ENCODE peak calls at places on chromosomes 5 and 9, in five cellular contexts. T, B, M, C and Q are unnamed samples.
A peak's percentile ranks its signal among the peaks of the same experiment; 100 is the strongest.

GRCh38 chr9:93211654-93212001 is 27.7 kb downstream of the WNK2 start:
- DNase-seq in T (no peak), B (no peak), M (no peak), C (no peak), Q (no peak)

GRCh38 chr5:151745071-151745705 is 13.2 kb downstream of the ATOX1 start:
- DNase-seq in T (no peak), B (no peak), M (peak; percentile 81), C (no peak), Q (no peak)

GRCh38 chr5:50716134-50716533 is 49.7 kb downstream of the PARP8 start:
- DNase-seq in T (no peak), B (no peak), M (no peak), C (no peak), Q (no peak)

GRCh38 chr9:115694014-115694413 is 459.6 kb upstream of the PAPPA start:
- DNase-seq in T (peak; percentile 85), B (peak; percentile 8), M (peak; percentile 93), C (peak; percentile 52), Q (peak; percentile 49)

GRCh38 chr5:14779975-14780374 is 91.6 kb downstream of the ANKH start:
- DNase-seq in T (no peak), B (no peak), M (no peak), C (no peak), Q (no peak)

GRCh38 chr5:143536364-143536763 is 132.9 kb upstream of the NR3C1 start:
- DNase-seq in T (peak; percentile 68), B (no peak), M (peak; percentile 99), C (no peak), Q (no peak)

GRCh38 chr5:147483961-147484707 is 25.7 kb downstream of the DPYSL3 start:
- DNase-seq in T (no peak), B (no peak), M (peak; percentile 96), C (no peak), Q (no peak)

GRCh38 chr9:112332272-112332671 is 1.1 kb downstream of the PTBP3 start:
- DNase-seq in T (no peak), B (no peak), M (no peak), C (no peak), Q (no peak)

GRCh38 chr5:109853362-109853761 is 163.6 kb downstream of the MAN2A1 start:
- DNase-seq in T (no peak), B (no peak), M (no peak), C (no peak), Q (no peak)

GRCh38 chr5:61450170-61450815 is 118.2 kb downstream of the ZSWIM6 start:
- DNase-seq in T (peak; percentile 77), B (peak; percentile 3), M (peak; percentile 91), C (no peak), Q (no peak)

GRCh38 chr5:129460951-129461815 is 1.1 kb downstream of the ADAMTS19 start:
- DNase-seq in T (peak; percentile 88), B (peak; percentile 49), M (no peak), C (peak; percentile 84), Q (peak; percentile 73)

GRCh38 chr9:86909388-86909787 is 37.9 kb downstream of the GAS1 start:
- DNase-seq in T (no peak), B (no peak), M (peak; percentile 72), C (no peak), Q (no peak)

GRCh38 chr9:115373000-115373709 is 255.2 kb upstream of the TNC start:
- DNase-seq in T (peak; percentile 82), B (no peak), M (peak; percentile 98), C (no peak), Q (no peak)

GRCh38 chr5:90747175-90747574 is 188.6 kb downstream of the ADGRV1 start:
- DNase-seq in T (no peak), B (no peak), M (no peak), C (no peak), Q (no peak)

GRCh38 chr9:98010450-98010849 is 27.3 kb downstream of the ANP32B start:
- DNase-seq in T (peak; percentile 59), B (no peak), M (peak; percentile 64), C (no peak), Q (peak; percentile 48)

GRCh38 chr5:53059281-53059680 is 50.3 kb downstream of the MOCS2 start:
- DNase-seq in T (no peak), B (no peak), M (peak; percentile 22), C (no peak), Q (no peak)

GRCh38 chr5:23450187-23450586 is 57.2 kb upstream of the PRDM9 start:
- DNase-seq in T (no peak), B (no peak), M (no peak), C (no peak), Q (no peak)

GRCh38 chr5:75675779-75676178 is 41.5 kb downstream of the POC5 start:
- DNase-seq in T (no peak), B (no peak), M (no peak), C (no peak), Q (no peak)

GRCh38 chr9:16071400-16071799 is 518.6 kb downstream of the CCDC171 start:
- DNase-seq in T (no peak), B (no peak), M (no peak), C (no peak), Q (no peak)

GRCh38 chr9:4110562-4110961 is 189.3 kb downstream of the GLIS3 start:
- DNase-seq in T (no peak), B (no peak), M (no peak), C (no peak), Q (no peak)

GRCh38 chr5:138601444-138601843 is 26.2 kb upstream of the HSPA9 start:
- DNase-seq in T (no peak), B (no peak), M (peak; percentile 90), C (no peak), Q (no peak)

GRCh38 chr5:138597660-138598400 is 22.6 kb upstream of the HSPA9 start:
- DNase-seq in T (no peak), B (no peak), M (no peak), C (no peak), Q (no peak)

GRCh38 chr5:138594305-138595058 is 19.3 kb upstream of the HSPA9 start:
- DNase-seq in T (no peak), B (no peak), M (no peak), C (no peak), Q (no peak)

GRCh38 chr5:138595396-138595795 is 20.2 kb upstream of the HSPA9 start:
- DNase-seq in T (peak; percentile 46), B (no peak), M (no peak), C (no peak), Q (no peak)

DNA sequence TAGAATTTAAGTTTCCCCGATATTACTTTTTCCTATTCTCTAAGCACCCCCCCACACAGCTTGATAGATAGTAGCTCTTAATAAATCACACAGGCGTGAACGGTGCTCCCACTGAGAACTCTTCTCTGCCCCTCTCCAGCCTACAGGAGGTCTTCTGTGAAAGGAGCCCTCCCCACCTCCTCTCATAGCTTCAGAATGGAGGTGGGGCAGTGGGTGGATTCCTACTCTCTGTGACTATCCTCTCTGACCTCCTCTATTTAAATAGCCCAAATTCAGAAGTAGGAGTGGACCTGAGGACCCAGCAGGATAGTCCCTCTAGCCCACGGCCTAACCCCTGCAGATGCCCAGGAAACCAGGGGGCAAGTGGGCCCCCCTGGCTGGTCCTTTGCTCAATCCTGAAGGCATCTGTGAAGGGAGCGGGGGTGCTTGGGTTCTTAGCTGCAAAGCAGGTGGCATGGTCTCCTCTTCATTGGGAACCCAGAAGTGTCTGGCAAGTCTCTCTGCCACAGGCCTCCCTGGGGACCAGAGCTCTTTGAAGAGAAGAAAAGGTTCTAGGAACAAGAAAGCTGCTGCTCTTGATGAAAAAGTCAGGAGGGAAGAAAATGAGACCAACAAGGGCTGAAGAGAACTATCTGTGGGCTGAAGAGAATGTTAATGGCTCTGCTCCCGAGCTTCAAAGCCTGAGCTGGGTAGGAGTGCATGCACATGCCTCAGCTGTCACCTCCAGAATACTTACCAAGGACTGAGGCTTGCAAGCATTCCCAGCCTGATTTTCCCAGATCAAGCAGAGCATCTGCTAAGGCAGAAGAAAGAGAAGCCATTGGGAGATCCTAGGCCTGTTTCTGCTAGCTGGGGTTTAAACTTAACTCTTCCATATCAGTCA is 21.1 kb upstream of the HSPA9 start:
- DNase-seq in T (no peak), B (no peak), M (no peak), C (no peak), Q (no peak)
- H3K9ac ChIP-seq in T (no peak overlapping the region), B (no peak overlapping the region), M (no peak overlapping the region), C (no peak overlapping the region), Q (no peak overlapping the region)

GRCh38 chr9:37921546-37922300 is 17.8 kb upstream of the SLC25A51 start:
- DNase-seq in T (no peak), B (no peak), M (no peak), C (no peak), Q (no peak)
- H4K8ac ChIP-seq in T (no peak overlapping the region), B (no peak overlapping the region), M (no peak overlapping the region), C (no peak overlapping the region), Q (no peak overlapping the region)

GRCh38 chr9:137666950-137667670 is 48.3 kb downstream of the EHMT1 start:
- DNase-seq in T (peak; percentile 88), B (peak; percentile 62), M (no peak), C (peak; percentile 83), Q (peak; percentile 87)

GRCh38 chr9:137665697-137666504 is 47.1 kb downstream of the EHMT1 start:
- DNase-seq in T (peak; percentile 79), B (no peak), M (no peak), C (no peak), Q (peak; percentile 81)

GRCh38 chr9:137665226-137665625 is 46.4 kb downstream of the EHMT1 start:
- DNase-seq in T (no peak), B (no peak), M (no peak), C (no peak), Q (no peak)

GRCh38 chr9:137668203-137668602 is 49.4 kb downstream of the EHMT1 start:
- DNase-seq in T (no peak), B (no peak), M (no peak), C (no peak), Q (no peak)

DNA sequence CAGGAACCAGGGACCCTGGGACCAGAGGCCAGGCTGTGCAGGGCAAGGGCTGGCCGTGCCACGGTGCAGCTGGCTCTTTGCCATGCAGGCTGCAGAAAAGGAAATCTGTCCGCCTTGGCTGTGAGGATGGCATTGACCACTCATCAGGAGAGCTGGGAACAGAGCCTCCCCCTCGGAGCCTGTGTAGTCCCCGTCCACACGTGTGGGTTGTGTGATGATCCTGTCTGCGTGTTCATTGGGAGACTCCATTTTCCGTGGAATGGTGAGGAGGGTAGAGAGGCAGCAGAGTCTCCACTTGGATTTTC is 47.7 kb downstream of the EHMT1 start:
- DNase-seq in T (no peak), B (no peak), M (no peak), C (no peak), Q (no peak)
- H3K4ac ChIP-seq in T (peak overlapping the region; percentile 49), B (no peak overlapping the region), M (no peak overlapping the region), C (peak overlapping the region; percentile 82), Q (peak overlapping the region; percentile 82)

GRCh38 chr5:103036601-103037000 is 83.3 kb downstream of the GIN1 start:
- DNase-seq in T (no peak), B (no peak), M (no peak), C (no peak), Q (no peak)

GRCh38 chr5:103037673-103038455 is 82.1 kb downstream of the GIN1 start:
- DNase-seq in T (no peak), B (no peak), M (peak; percentile 8), C (no peak), Q (no peak)

GRCh38 chr5:103035701-103036100 is 84.2 kb downstream of the GIN1 start:
- DNase-seq in T (no peak), B (no peak), M (no peak), C (no peak), Q (no peak)

DNA sequence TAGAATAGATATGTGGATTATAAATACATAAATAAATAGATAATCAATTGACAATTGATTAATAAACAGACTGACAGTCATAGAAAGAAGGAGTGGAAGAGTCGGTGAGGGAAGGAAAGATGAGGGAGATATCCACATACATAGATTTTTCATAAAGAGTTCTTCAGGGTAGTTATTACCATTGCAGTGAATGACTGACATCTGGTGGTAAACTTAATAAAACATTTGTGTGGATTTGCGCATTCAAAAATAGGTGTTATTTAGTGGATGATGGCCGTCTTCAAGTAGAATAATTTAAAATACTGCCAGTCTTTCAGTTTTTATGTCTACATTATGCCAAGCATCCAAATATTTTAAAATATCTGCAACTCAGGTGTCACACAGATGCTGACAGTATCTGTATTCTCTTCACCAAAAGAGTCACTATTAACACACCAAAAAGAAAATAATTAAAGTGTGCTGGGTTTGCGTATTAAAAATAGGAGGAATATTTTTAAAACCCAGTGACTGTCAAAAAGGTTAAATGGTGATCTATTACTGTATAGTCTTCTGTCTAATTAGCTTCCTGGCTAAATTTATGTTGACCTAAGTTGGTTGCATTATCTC is 78.8 kb downstream of the GIN1 start:
- DNase-seq in T (no peak), B (no peak), M (peak; percentile 65), C (no peak), Q (no peak)
- H3K9ac ChIP-seq in T (no peak overlapping the region), B (no peak overlapping the region), M (no peak overlapping the region), C (no peak overlapping the region), Q (no peak overlapping the region)